ENCODE peak calls at places on chromosomes 5 and 9, in nine cellular contexts. P is AG04449, E is Peyer's patch, H is left lung, R is PC-9, Q is cardiac fibroblast, J is heart left ventricle, G is uterus, S is breast epithelium. M is an unnamed sample.

GRCh38 chr9:84121991-84122523 is 141.5 kb downstream of the RMI1 start:
- DNase-seq in P (no peak), E (no peak), H (no peak), R (no peak), Q (peak), J (no peak), G (no peak), S (no peak), M (peak)

GRCh38 chr5:93677344-93678021 is 63.9 kb downstream of the POU5F2 start:
- DNase-seq in P (peak), E (no peak), H (peak), R (peak), Q (peak), J (peak), G (no peak), S (no peak), M (peak)

GRCh38 chr9:29511680-29512079 is 1938.4 kb upstream of the C9orf72 start:
- DNase-seq in P (no peak), E (no peak), H (no peak), R (no peak), Q (no peak), J (no peak), G (no peak), S (no peak), M (no peak)

GRCh38 chr9:81032831-81033230 is 656.5 kb downstream of the TLE1 start:
- DNase-seq in P (no peak), E (no peak), H (no peak), R (no peak), Q (peak), J (no peak), G (no peak), S (no peak), M (no peak)

GRCh38 chr9:72268961-72269360 is 96.0 kb downstream of the ZFAND5 start:
- DNase-seq in P (no peak), E (no peak), H (no peak), R (no peak), Q (no peak), J (no peak), G (no peak), S (no peak), M (no peak)

GRCh38 chr5:6711409-6712135 is 1.7 kb upstream of the TENT4A start:
- DNase-seq in P (no peak), E (no peak), H (no peak), R (no peak), Q (no peak), J (no peak), G (no peak), S (peak), M (no peak)

GRCh38 chr9:119556129-119556875 is 187.1 kb upstream of the BRINP1 start:
- DNase-seq in P (no peak), E (peak), H (peak), R (no peak), Q (peak), J (peak), G (peak), S (peak), M (peak)

GRCh38 chr9:26949604-26950003 is 2.6 kb upstream of the PLAA start:
- DNase-seq in P (no peak), E (no peak), H (no peak), R (peak), Q (peak), J (no peak), G (no peak), S (no peak), M (no peak)

GRCh38 chr9:2916382-2916985 is 72.6 kb upstream of the PUM3 start:
- DNase-seq in P (no peak), E (no peak), H (no peak), R (no peak), Q (no peak), J (no peak), G (no peak), S (no peak), M (no peak)

GRCh38 chr5:63375851-63376250 is 586.4 kb downstream of the HTR1A start:
- DNase-seq in P (no peak), E (no peak), H (no peak), R (no peak), Q (no peak), J (no peak), G (no peak), S (no peak), M (no peak)

GRCh38 chr5:103744159-103744558 is 181.6 kb upstream of the NUDT12 start:
- DNase-seq in P (peak), E (no peak), H (no peak), R (no peak), Q (peak), J (no peak), G (no peak), S (no peak), M (peak)

GRCh38 chr9:90995516-90995915 is 193.9 kb downstream of the SYK start:
- DNase-seq in P (no peak), E (no peak), H (no peak), R (no peak), Q (no peak), J (no peak), G (no peak), S (no peak), M (no peak)

GRCh38 chr9:137453643-137454081 is 5.5 kb downstream of the NSMF start:
- DNase-seq in P (no peak), E (peak), H (peak), R (no peak), Q (peak), J (peak), G (peak), S (peak), M (no peak)

GRCh38 chr5:181191526-181192336 is 13.3 kb downstream of the TRIM7 start:
- DNase-seq in P (no peak), E (peak), H (peak), R (peak), Q (peak), J (peak), G (peak), S (peak), M (peak)

GRCh38 chr5:41346609-41347008 is 133.3 kb upstream of the C6 start:
- DNase-seq in P (no peak), E (no peak), H (no peak), R (no peak), Q (peak), J (no peak), G (no peak), S (no peak), M (no peak)

GRCh38 chr5:180621311-180621710 is 28.1 kb downstream of the FLT4 start:
- DNase-seq in P (no peak), E (no peak), H (no peak), R (no peak), Q (no peak), J (no peak), G (no peak), S (no peak), M (no peak)

GRCh38 chr5:81213070-81213469 is 20.1 kb upstream of the CKMT2 start:
- DNase-seq in P (no peak), E (no peak), H (no peak), R (peak), Q (no peak), J (no peak), G (no peak), S (no peak), M (no peak)

GRCh38 chr9:12965303-12965702 is 190.5 kb downstream of the LURAP1L start:
- DNase-seq in P (no peak), E (no peak), H (no peak), R (no peak), Q (no peak), J (no peak), G (no peak), S (no peak), M (no peak)

GRCh38 chr5:107455111-107455544 is 215.6 kb downstream of the EFNA5 start:
- DNase-seq in P (no peak), E (no peak), H (no peak), R (peak), Q (no peak), J (no peak), G (no peak), S (no peak), M (no peak)

GRCh38 chr9:105082843-105083242 is 154.9 kb upstream of the ABCA1 start:
- DNase-seq in P (no peak), E (no peak), H (no peak), R (no peak), Q (no peak), J (no peak), G (no peak), S (no peak), M (no peak)

GRCh38 chr9:127583605-127584053 is 28.4 kb upstream of the STXBP1 start:
- DNase-seq in P (no peak), E (no peak), H (no peak), R (peak), Q (peak), J (no peak), G (no peak), S (no peak), M (no peak)

GRCh38 chr5:78547731-78548189 is 100.8 kb downstream of the LHFPL2 start:
- DNase-seq in P (peak), E (peak), H (peak), R (no peak), Q (peak), J (peak), G (peak), S (peak), M (peak)

GRCh38 chr9:37430841-37431597 is 8.5 kb downstream of the GRHPR start:
- DNase-seq in P (no peak), E (no peak), H (no peak), R (no peak), Q (peak), J (no peak), G (no peak), S (no peak), M (no peak)

GRCh38 chr9:112145886-112146285 is 29.2 kb downstream of the SUSD1 start:
- DNase-seq in P (no peak), E (no peak), H (no peak), R (peak), Q (no peak), J (no peak), G (no peak), S (no peak), M (no peak)

GRCh38 chr5:41539454-41539853 is 29.1 kb upstream of the PLCXD3 start:
- DNase-seq in P (no peak), E (no peak), H (no peak), R (no peak), Q (no peak), J (no peak), G (no peak), S (no peak), M (no peak)

GRCh38 chr5:176360894-176361436 is 599 bp downstream of the KIAA1191 start:
- DNase-seq in P (no peak), E (peak), H (peak), R (no peak), Q (peak), J (no peak), G (no peak), S (peak), M (no peak)

GRCh38 chr5:157059093-157059539 is at the start of gene HAVCR1:
- DNase-seq in P (no peak), E (no peak), H (no peak), R (no peak), Q (no peak), J (no peak), G (no peak), S (no peak), M (no peak)

GRCh38 chr9:14993061-14993800 is 83.0 kb upstream of the FREM1 start:
- DNase-seq in P (peak), E (peak), H (peak), R (peak), Q (peak), J (peak), G (peak), S (peak), M (peak)

GRCh38 chr5:98735806-98736507 is 37.5 kb upstream of the RGMB start:
- DNase-seq in P (no peak), E (no peak), H (no peak), R (no peak), Q (peak), J (no peak), G (no peak), S (no peak), M (no peak)

GRCh38 chr5:139058121-139058520 is 140.0 kb downstream of the SIL1 start:
- DNase-seq in P (peak), E (no peak), H (no peak), R (no peak), Q (peak), J (no peak), G (no peak), S (no peak), M (no peak)

DNA sequence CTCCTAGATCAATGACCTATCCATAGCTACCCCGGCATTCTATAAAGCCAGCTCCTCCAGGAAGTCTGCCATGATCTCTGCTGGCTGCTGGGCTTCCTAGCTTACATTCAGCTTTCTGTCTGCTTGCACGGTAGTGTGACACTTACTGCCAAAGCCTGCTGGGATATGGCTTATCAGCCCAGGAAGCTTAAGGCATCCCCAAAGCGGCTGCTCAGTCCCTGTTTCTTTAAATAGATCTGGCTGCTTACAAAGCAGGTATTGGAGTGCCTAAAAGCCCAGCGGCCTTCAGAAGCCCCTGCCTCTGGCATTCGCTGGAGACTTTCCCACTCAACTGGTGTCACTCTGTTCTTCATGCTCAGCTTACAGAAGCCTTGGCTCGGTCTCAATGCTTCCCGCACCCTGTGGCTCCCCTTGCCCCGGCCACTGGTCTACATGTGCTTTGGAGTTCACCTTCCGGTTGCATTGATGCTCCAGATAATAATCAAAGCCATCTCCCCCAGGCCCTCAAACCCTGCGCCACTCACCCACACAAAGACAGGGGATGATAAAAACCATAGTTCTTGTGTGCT is 31.3 kb upstream of the STRBP start:
- DNase-seq in P (no peak), E (peak), H (no peak), R (no peak), Q (no peak), J (peak), G (no peak), S (no peak), M (no peak)
- H3K4me3 ChIP-seq in P (no peak), E (no peak), H (no peak), R (no peak), Q (no peak), J (no peak), G (no peak), S (no peak), M (no peak)

DNA sequence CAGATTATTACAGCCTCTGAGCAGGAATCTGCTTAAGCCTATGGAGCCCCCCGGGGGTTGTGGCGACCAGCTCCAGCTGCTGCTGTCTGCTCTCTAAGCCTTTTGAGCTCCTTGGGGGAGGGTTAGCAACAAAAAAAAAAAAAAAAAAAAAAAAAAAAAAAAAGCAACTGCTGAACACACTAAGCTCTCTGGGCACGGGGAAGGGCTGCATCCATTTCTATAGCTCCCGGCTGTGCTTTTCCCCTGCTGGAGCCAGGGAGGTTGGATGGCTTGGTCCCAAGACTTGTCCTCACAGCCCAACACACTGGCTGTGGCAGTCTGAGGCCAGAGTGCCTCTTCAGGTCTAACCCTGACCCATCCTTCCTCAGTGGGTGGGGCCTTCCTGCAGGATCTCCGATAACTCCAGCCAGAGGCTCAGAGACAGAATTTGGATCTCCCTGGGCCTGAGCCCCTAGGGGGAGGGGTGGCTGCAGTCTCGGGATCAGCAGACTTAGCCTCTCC is 82.1 kb downstream of the FBN2 start:
- DNase-seq in P (no peak), E (no peak), H (no peak), R (no peak), Q (no peak), J (no peak), G (no peak), S (no peak), M (no peak)
- H3K4me3 ChIP-seq in P (no peak), E (no peak), H (no peak), R (no peak), Q (no peak), J (no peak), G (no peak), S (no peak), M (no peak)

GRCh38 chr5:39816111-39816834 is 391.5 kb upstream of the DAB2 start:
- DNase-seq in P (no peak), E (no peak), H (no peak), R (no peak), Q (no peak), J (no peak), G (no peak), S (no peak), M (no peak)
- H3K4me3 ChIP-seq in P (no peak), E (no peak), H (no peak), R (no peak), Q (no peak), J (no peak), G (no peak), S (no peak), M (no peak)

DNA sequence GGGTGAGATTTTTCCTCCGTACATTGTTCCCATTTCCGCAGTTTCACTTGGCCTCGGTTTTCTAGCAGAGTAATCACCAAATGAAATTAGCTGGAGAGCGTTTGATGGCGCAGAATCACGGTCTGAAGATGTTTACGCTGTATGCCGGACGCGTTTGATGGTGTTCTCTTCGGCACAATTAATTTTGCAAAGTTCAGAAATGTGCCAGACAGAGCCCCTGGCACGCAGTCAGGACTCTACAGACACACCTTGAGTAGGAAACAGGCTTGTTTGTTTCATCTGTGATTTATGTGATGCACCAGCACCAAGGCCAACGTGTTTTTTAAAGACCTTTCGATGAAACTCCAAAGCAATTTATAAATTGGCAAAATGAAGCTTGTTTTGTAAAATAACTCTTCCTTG is 864 bp upstream of the LIFR start:
- DNase-seq in P (no peak), E (no peak), H (no peak), R (no peak), Q (no peak), J (no peak), G (peak), S (peak), M (peak)
- H3K4me3 ChIP-seq in P (peak), E (peak), H (peak), R (peak), Q (peak), J (peak), G (peak), S (peak), M (peak)

DNA sequence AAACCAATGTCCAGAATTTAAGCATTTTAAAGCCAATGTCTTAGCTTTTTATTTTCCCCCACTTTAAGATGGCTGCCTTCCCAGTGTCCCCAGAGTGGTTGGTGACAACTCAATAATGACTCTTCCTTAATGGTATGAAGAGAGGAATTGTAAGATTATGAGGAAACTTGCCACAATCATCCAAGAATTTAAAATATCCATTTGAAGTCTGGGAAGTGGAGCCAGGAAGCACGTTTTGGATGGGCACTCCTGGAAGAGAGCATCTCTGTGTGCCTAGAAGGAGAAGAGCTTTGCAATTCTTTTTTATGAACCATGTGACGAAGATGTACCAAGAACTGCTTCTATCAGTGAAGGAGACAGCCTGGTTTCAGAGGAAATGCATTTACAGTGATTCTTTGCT is 11.3 kb upstream of the IGFBPL1 start:
- DNase-seq in P (no peak), E (no peak), H (no peak), R (no peak), Q (no peak), J (no peak), G (no peak), S (no peak), M (no peak)
- H3K4me3 ChIP-seq in P (no peak), E (no peak), H (no peak), R (no peak), Q (no peak), J (no peak), G (no peak), S (no peak), M (no peak)

DNA sequence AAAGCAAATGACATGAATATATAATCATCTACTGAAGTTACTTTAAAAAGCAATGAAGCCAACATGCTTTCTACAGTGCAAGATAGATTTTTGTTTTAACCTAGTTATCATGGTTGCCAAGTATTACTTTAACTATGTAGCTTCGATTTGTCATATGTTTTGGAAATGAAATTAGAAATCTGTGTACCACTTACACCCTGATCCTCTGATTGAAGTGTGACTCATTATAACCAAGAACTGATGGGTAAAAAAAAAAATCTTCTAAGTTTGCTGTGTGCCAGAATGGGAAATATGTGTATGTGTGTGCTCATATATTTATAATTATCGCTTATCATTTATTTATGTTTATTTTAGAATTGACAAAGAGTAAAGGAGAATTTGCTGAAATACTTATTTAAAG is 9.1 kb upstream of the CDC42SE2 start:
- DNase-seq in P (no peak), E (no peak), H (no peak), R (no peak), Q (no peak), J (no peak), G (no peak), S (no peak), M (no peak)
- H3K4me3 ChIP-seq in P (no peak), E (no peak), H (no peak), R (no peak), Q (no peak), J (no peak), G (no peak), S (no peak), M (no peak)

GRCh38 chr5:131973981-131974380 is 28.5 kb upstream of the MEIKIN start:
- DNase-seq in P (no peak), E (no peak), H (no peak), R (no peak), Q (no peak), J (no peak), G (no peak), S (no peak), M (no peak)
- H3K4me3 ChIP-seq in P (no peak), E (no peak), H (no peak), R (no peak), Q (no peak), J (no peak), G (no peak), S (no peak), M (no peak)

DNA sequence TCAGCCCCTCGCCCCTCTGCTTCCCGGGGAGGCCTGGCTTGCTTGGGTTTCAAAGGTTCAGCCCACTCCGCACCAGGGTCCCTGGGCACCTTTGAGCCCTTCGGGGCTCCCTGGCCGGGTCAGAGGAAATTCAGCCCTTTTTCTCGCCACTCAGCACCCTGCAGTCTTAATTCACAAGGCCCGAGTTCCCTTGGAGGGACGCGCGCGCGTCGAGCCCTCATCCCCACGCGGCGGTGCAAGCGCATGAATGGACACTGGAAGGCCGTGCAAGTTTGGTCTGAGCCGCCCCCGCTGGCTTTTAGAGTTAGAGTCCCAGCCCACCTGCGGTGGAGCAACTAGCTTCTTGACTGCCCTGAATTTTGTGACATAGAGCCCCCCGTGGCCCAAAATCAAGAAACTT is 4.5 kb downstream of the EBF1 start:
- DNase-seq in P (no peak), E (no peak), H (no peak), R (no peak), Q (peak), J (peak), G (peak), S (no peak), M (no peak)
- H3K4me3 ChIP-seq in P (peak), E (no peak), H (no peak), R (no peak), Q (peak), J (peak), G (peak), S (peak), M (no peak)

GRCh38 chr5:172278356-172278755 is 5.2 kb downstream of the UBTD2 start:
- DNase-seq in P (no peak), E (no peak), H (no peak), R (no peak), Q (no peak), J (no peak), G (no peak), S (no peak), M (no peak)
- H3K4me3 ChIP-seq in P (no peak), E (no peak), H (no peak), R (no peak), Q (no peak), J (no peak), G (no peak), S (no peak), M (no peak)

M was measured in HFF-Myc.